ENCODE peak calls at places on chromosomes 4 and X, in six cellular contexts. O, Q, P, I, N and X are unnamed samples.

GRCh38 chr4:11073621-11074051 is 355.1 kb downstream of the HS3ST1 start:
- DNase-seq in O (no peak), Q (peak; percentile 55), P (no peak), I (peak; percentile 62), N (no peak), X (no peak)

GRCh38 chr4:130820448-130820847 is 1724.5 kb downstream of the C4orf33 start:
- DNase-seq in O (no peak), Q (no peak), P (no peak), I (no peak), N (no peak), X (no peak)

GRCh38 chr4:687048-687974 is 1.6 kb downstream of the SLC49A3 start:
- DNase-seq in O (peak; percentile 94), Q (peak; percentile 87), P (no peak), I (peak; percentile 92), N (peak; percentile 47), X (peak; percentile 95)

GRCh38 chrX:110425222-110425621 is 66.6 kb downstream of the RTL9 start:
- DNase-seq in O (no peak), Q (no peak), P (no peak), I (no peak), N (peak; percentile 30), X (no peak)

GRCh38 chr4:58981828-58982227 is 1871.6 kb upstream of the IGFBP7 start:
- DNase-seq in O (no peak), Q (no peak), P (no peak), I (no peak), N (no peak), X (no peak)

GRCh38 chr4:128381748-128382559 is 94.3 kb upstream of the PGRMC2 start:
- DNase-seq in O (no peak), Q (no peak), P (no peak), I (no peak), N (no peak), X (no peak)

GRCh38 chr4:142549726-142550463 is 296.2 kb downstream of the INPP4B start:
- DNase-seq in O (no peak), Q (peak; percentile 52), P (peak; percentile 23), I (no peak), N (no peak), X (no peak)

GRCh38 chrX:104659037-104659744 is 93.2 kb downstream of the IL1RAPL2 start:
- DNase-seq in O (no peak), Q (no peak), P (no peak), I (peak; percentile 14), N (no peak), X (no peak)

GRCh38 chrX:13906103-13906502 is 89.2 kb upstream of the GPM6B start:
- DNase-seq in O (no peak), Q (peak; percentile 39), P (no peak), I (no peak), N (no peak), X (no peak)

GRCh38 chr4:3872834-3873313 is 106.7 kb downstream of the ADRA2C start:
- DNase-seq in O (no peak), Q (no peak), P (no peak), I (peak; percentile 0), N (no peak), X (no peak)

GRCh38 chr4:174120446-174121142 is 162.9 kb downstream of the FBXO8 start:
- DNase-seq in O (no peak), Q (peak; percentile 90), P (peak; percentile 27), I (peak; percentile 60), N (peak; percentile 69), X (peak; percentile 74)

GRCh38 chr4:121140712-121141111 is 23.4 kb downstream of the TNIP3 start:
- DNase-seq in O (no peak), Q (no peak), P (no peak), I (no peak), N (no peak), X (no peak)

GRCh38 chr4:40180356-40180755 is 16.5 kb upstream of the RHOH start:
- DNase-seq in O (no peak), Q (peak; percentile 86), P (peak; percentile 47), I (no peak), N (peak; percentile 31), X (no peak)

GRCh38 chrX:39814391-39814790 is 283.4 kb downstream of the BCOR start:
- DNase-seq in O (no peak), Q (peak; percentile 45), P (no peak), I (no peak), N (no peak), X (no peak)

GRCh38 chr4:77022581-77023133 is 53.1 kb downstream of the CCNI start:
- DNase-seq in O (no peak), Q (no peak), P (no peak), I (no peak), N (peak; percentile 24), X (no peak)

GRCh38 chr4:1321486-1321885 is 25.5 kb upstream of the UVSSA start:
- DNase-seq in O (peak; percentile 41), Q (no peak), P (no peak), I (no peak), N (no peak), X (no peak)

GRCh38 chr4:175378372-175378771 is 433.7 kb downstream of the GPM6A start:
- DNase-seq in O (no peak), Q (no peak), P (no peak), I (no peak), N (no peak), X (no peak)

GRCh38 chrX:85922821-85923220 is 124.5 kb downstream of the CHM start:
- DNase-seq in O (no peak), Q (peak; percentile 88), P (peak; percentile 24), I (no peak), N (no peak), X (no peak)

GRCh38 chr4:8373973-8374545 is 66.5 kb downstream of the ACOX3 start:
- DNase-seq in O (peak; percentile 26), Q (no peak), P (no peak), I (no peak), N (no peak), X (no peak)

GRCh38 chr4:1463927-1464540 is 57.8 kb upstream of the NKX1-1 start:
- DNase-seq in O (no peak), Q (no peak), P (no peak), I (no peak), N (peak; percentile 25), X (no peak)

GRCh38 chr4:77010841-77011354 is 61.3 kb downstream of the SEPTIN11 start:
- DNase-seq in O (no peak), Q (peak; percentile 80), P (no peak), I (no peak), N (no peak), X (no peak)

DNA sequence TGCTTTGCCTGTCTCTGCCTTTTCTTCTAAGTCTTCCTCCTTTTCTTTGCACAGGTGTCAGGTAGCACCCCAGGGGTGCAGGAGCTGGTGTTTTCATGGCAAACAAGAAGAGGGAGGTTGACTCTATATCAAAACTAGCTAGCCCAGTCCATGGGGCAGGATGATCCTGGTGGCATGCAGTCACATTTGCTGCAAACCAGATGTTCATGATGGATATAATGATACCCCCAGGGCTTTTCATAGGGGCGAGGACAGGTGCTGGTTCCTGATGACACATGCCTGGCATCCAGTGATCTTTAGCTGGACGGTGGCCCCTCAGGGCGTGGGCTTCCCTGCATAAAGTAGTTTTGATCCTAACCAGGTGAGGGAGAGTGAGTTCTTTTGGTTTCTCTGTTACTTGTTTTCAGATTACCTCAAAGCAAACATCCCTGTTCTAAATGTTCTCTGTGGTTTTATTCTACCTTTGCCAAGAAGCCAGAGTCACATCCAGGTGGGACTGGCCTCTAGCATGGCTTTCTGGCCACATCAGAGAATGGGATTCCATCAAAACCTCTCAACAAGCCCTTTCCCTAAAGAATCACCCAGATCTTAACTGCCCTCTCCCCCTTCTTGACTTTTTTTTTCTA is 11.2 kb upstream of the UBA6 start:
- DNase-seq in O (no peak), Q (no peak), P (no peak), I (no peak), N (peak; percentile 42), X (no peak)
- TF ChIP-seq CTCF in O (no peak), Q (no peak), P (no peak), I (no peak), N (no peak), X (no peak)

GRCh38 chr4:102809190-102809589 is 18.2 kb downstream of the UBE2D3 start:
- DNase-seq in O (no peak), Q (no peak), P (no peak), I (no peak), N (no peak), X (no peak)

GRCh38 chr4:102808009-102808408 is 19.3 kb downstream of the UBE2D3 start:
- DNase-seq in O (no peak), Q (no peak), P (no peak), I (no peak), N (no peak), X (no peak)

GRCh38 chr4:102807345-102807744 is 20.0 kb downstream of the UBE2D3 start:
- DNase-seq in O (no peak), Q (no peak), P (no peak), I (no peak), N (no peak), X (no peak)

GRCh38 chr4:102809691-102810090 is 17.7 kb downstream of the UBE2D3 start:
- DNase-seq in O (no peak), Q (peak; percentile 51), P (no peak), I (no peak), N (no peak), X (no peak)
- H3K4me3 ChIP-seq in O (no peak overlapping the region), Q (no peak overlapping the region), P (no peak overlapping the region), I (no peak overlapping the region), N (no peak overlapping the region), X (no peak overlapping the region)

GRCh38 chrX:866441-866990 is 235.9 kb downstream of the SHOX start:
- DNase-seq in O (no peak), Q (no peak), P (no peak), I (no peak), N (no peak), X (no peak)
- TF ChIP-seq CTCF in O (no peak), Q (no peak), P (no peak), I (no peak), N (no peak), X (no peak)

GRCh38 chr4:107850438-107850837 is 25.7 kb downstream of the SGMS2 start:
- DNase-seq in O (no peak), Q (no peak), P (no peak), I (no peak), N (no peak), X (no peak)

GRCh38 chr4:107855723-107856122 is 31.0 kb downstream of the SGMS2 start:
- DNase-seq in O (no peak), Q (no peak), P (no peak), I (no peak), N (no peak), X (no peak)

GRCh38 chr4:107854326-107855030 is 29.7 kb downstream of the SGMS2 start:
- DNase-seq in O (no peak), Q (peak; percentile 29), P (no peak), I (no peak), N (no peak), X (no peak)

GRCh38 chr4:107856901-107857300 is 32.2 kb downstream of the SGMS2 start:
- DNase-seq in O (no peak), Q (no peak), P (no peak), I (no peak), N (no peak), X (no peak)

GRCh38 chr4:107853444-107854325 is 29.0 kb downstream of the SGMS2 start:
- DNase-seq in O (no peak), Q (peak; percentile 61), P (no peak), I (no peak), N (no peak), X (no peak)
- H3K4me3 ChIP-seq in O (no peak overlapping the region), Q (no peak overlapping the region), P (no peak overlapping the region), I (peak overlapping the region; percentile 51), N (no peak overlapping the region), X (peak overlapping the region; percentile 9)

DNA sequence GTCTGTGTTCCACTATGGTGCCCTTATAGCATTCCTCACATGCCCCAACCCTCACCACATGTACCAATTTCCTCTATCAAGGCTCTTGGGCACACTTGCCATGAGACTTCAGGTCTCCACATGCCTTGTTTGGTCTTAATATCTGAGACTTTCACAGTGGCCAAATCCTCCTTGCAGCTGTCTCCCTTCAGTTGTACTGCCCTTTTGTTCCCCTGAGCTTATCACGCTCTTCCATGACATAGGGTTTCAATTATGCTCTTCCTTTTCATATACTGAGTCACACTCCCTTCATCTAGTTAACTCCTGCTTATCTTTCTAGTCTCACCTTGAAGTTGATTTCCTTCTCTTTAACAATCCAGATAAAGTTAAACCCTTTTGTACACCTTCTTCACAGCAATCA is 212.9 kb downstream of the PDHA2 start:
- DNase-seq in O (no peak), Q (no peak), P (no peak), I (no peak), N (no peak), X (no peak)
- TF ChIP-seq CTCF in O (no peak), Q (no peak), P (no peak), I (no peak), N (no peak), X (no peak)